ENCODE peak calls at places on chromosomes 12 and 14, in nine cellular contexts. One of them, this sample, is unnamed.

GRCh38 chr14:94180655-94181271 is 6.6 kb downstream of the PPP4R4 start:
- DNase-seq in activated CD8-positive, alpha-beta memory T cell treated with anti-CD3 and anti-CD28 coated beads, Interleukin-2, amount 50 U/mL, for 4 hours: no peak
- DNase-seq in stimulated activated CD4-positive, alpha-beta T cell treated with anti-CD3 and anti-CD28 coated beads, TNF-alpha, amount 100 ng/mL, for 24 hours: no peak
- DNase-seq in AG10803: peak
- DNase-seq in choroid plexus epithelial cell: peak
- DNase-seq in T follicular helper cell: no peak
- DNase-seq in endothelial cell: no peak
- DNase-seq in stimulated activated CD8-positive, alpha-beta memory T cell treated with anti-CD3 and anti-CD28 coated beads, Interleukin-15, amount 100 ng/mL, for 24 hours: no peak
- DNase-seq in left ventricle myocardium inferior: no peak
- DNase-seq in this sample: peak

GRCh38 chr14:100698066-100698465 is 28.6 kb upstream of the DLK1 start:
- DNase-seq in activated CD8-positive, alpha-beta memory T cell treated with anti-CD3 and anti-CD28 coated beads, Interleukin-2, amount 50 U/mL, for 4 hours: no peak
- DNase-seq in stimulated activated CD4-positive, alpha-beta T cell treated with anti-CD3 and anti-CD28 coated beads, TNF-alpha, amount 100 ng/mL, for 24 hours: no peak
- DNase-seq in AG10803: no peak
- DNase-seq in choroid plexus epithelial cell: no peak
- DNase-seq in T follicular helper cell: no peak
- DNase-seq in endothelial cell: no peak
- DNase-seq in stimulated activated CD8-positive, alpha-beta memory T cell treated with anti-CD3 and anti-CD28 coated beads, Interleukin-15, amount 100 ng/mL, for 24 hours: no peak
- DNase-seq in left ventricle myocardium inferior: no peak
- DNase-seq in this sample: no peak

GRCh38 chr14:35879654-35880249 is 53.6 kb downstream of the BRMS1L start:
- DNase-seq in activated CD8-positive, alpha-beta memory T cell treated with anti-CD3 and anti-CD28 coated beads, Interleukin-2, amount 50 U/mL, for 4 hours: no peak
- DNase-seq in stimulated activated CD4-positive, alpha-beta T cell treated with anti-CD3 and anti-CD28 coated beads, TNF-alpha, amount 100 ng/mL, for 24 hours: no peak
- DNase-seq in AG10803: peak
- DNase-seq in choroid plexus epithelial cell: peak
- DNase-seq in T follicular helper cell: no peak
- DNase-seq in endothelial cell: no peak
- DNase-seq in stimulated activated CD8-positive, alpha-beta memory T cell treated with anti-CD3 and anti-CD28 coated beads, Interleukin-15, amount 100 ng/mL, for 24 hours: no peak
- DNase-seq in left ventricle myocardium inferior: no peak
- DNase-seq in this sample: peak

GRCh38 chr12:2023365-2023764 is 19.1 kb upstream of the DCP1B start:
- DNase-seq in activated CD8-positive, alpha-beta memory T cell treated with anti-CD3 and anti-CD28 coated beads, Interleukin-2, amount 50 U/mL, for 4 hours: no peak
- DNase-seq in stimulated activated CD4-positive, alpha-beta T cell treated with anti-CD3 and anti-CD28 coated beads, TNF-alpha, amount 100 ng/mL, for 24 hours: no peak
- DNase-seq in AG10803: no peak
- DNase-seq in choroid plexus epithelial cell: no peak
- DNase-seq in T follicular helper cell: no peak
- DNase-seq in endothelial cell: peak
- DNase-seq in stimulated activated CD8-positive, alpha-beta memory T cell treated with anti-CD3 and anti-CD28 coated beads, Interleukin-15, amount 100 ng/mL, for 24 hours: no peak
- DNase-seq in left ventricle myocardium inferior: no peak
- DNase-seq in this sample: no peak

GRCh38 chr14:39034481-39035296 is 68.3 kb downstream of the SEC23A start:
- DNase-seq in activated CD8-positive, alpha-beta memory T cell treated with anti-CD3 and anti-CD28 coated beads, Interleukin-2, amount 50 U/mL, for 4 hours: no peak
- DNase-seq in stimulated activated CD4-positive, alpha-beta T cell treated with anti-CD3 and anti-CD28 coated beads, TNF-alpha, amount 100 ng/mL, for 24 hours: no peak
- DNase-seq in AG10803: no peak
- DNase-seq in choroid plexus epithelial cell: peak
- DNase-seq in T follicular helper cell: no peak
- DNase-seq in endothelial cell: peak
- DNase-seq in stimulated activated CD8-positive, alpha-beta memory T cell treated with anti-CD3 and anti-CD28 coated beads, Interleukin-15, amount 100 ng/mL, for 24 hours: no peak
- DNase-seq in left ventricle myocardium inferior: no peak
- DNase-seq in this sample: peak

GRCh38 chr12:89250648-89251047 is 101.7 kb downstream of the DUSP6 start:
- DNase-seq in activated CD8-positive, alpha-beta memory T cell treated with anti-CD3 and anti-CD28 coated beads, Interleukin-2, amount 50 U/mL, for 4 hours: no peak
- DNase-seq in stimulated activated CD4-positive, alpha-beta T cell treated with anti-CD3 and anti-CD28 coated beads, TNF-alpha, amount 100 ng/mL, for 24 hours: no peak
- DNase-seq in AG10803: no peak
- DNase-seq in choroid plexus epithelial cell: no peak
- DNase-seq in T follicular helper cell: no peak
- DNase-seq in endothelial cell: no peak
- DNase-seq in stimulated activated CD8-positive, alpha-beta memory T cell treated with anti-CD3 and anti-CD28 coated beads, Interleukin-15, amount 100 ng/mL, for 24 hours: no peak
- DNase-seq in left ventricle myocardium inferior: no peak
- DNase-seq in this sample: no peak

GRCh38 chr12:25557830-25558436 is 4.8 kb upstream of the LMNTD1 start:
- DNase-seq in activated CD8-positive, alpha-beta memory T cell treated with anti-CD3 and anti-CD28 coated beads, Interleukin-2, amount 50 U/mL, for 4 hours: no peak
- DNase-seq in stimulated activated CD4-positive, alpha-beta T cell treated with anti-CD3 and anti-CD28 coated beads, TNF-alpha, amount 100 ng/mL, for 24 hours: no peak
- DNase-seq in AG10803: peak
- DNase-seq in choroid plexus epithelial cell: peak
- DNase-seq in T follicular helper cell: no peak
- DNase-seq in endothelial cell: peak
- DNase-seq in stimulated activated CD8-positive, alpha-beta memory T cell treated with anti-CD3 and anti-CD28 coated beads, Interleukin-15, amount 100 ng/mL, for 24 hours: no peak
- DNase-seq in left ventricle myocardium inferior: no peak
- DNase-seq in this sample: peak

GRCh38 chr12:49537709-49538601 is 875 bp upstream of the KCNH3 start:
- DNase-seq in activated CD8-positive, alpha-beta memory T cell treated with anti-CD3 and anti-CD28 coated beads, Interleukin-2, amount 50 U/mL, for 4 hours: peak
- DNase-seq in stimulated activated CD4-positive, alpha-beta T cell treated with anti-CD3 and anti-CD28 coated beads, TNF-alpha, amount 100 ng/mL, for 24 hours: no peak
- DNase-seq in AG10803: no peak
- DNase-seq in choroid plexus epithelial cell: no peak
- DNase-seq in T follicular helper cell: no peak
- DNase-seq in endothelial cell: no peak
- DNase-seq in stimulated activated CD8-positive, alpha-beta memory T cell treated with anti-CD3 and anti-CD28 coated beads, Interleukin-15, amount 100 ng/mL, for 24 hours: no peak
- DNase-seq in left ventricle myocardium inferior: no peak
- DNase-seq in this sample: no peak

GRCh38 chr14:89866458-89866857 is 88.1 kb downstream of the EFCAB11 start:
- DNase-seq in activated CD8-positive, alpha-beta memory T cell treated with anti-CD3 and anti-CD28 coated beads, Interleukin-2, amount 50 U/mL, for 4 hours: no peak
- DNase-seq in stimulated activated CD4-positive, alpha-beta T cell treated with anti-CD3 and anti-CD28 coated beads, TNF-alpha, amount 100 ng/mL, for 24 hours: no peak
- DNase-seq in AG10803: no peak
- DNase-seq in choroid plexus epithelial cell: no peak
- DNase-seq in T follicular helper cell: no peak
- DNase-seq in endothelial cell: no peak
- DNase-seq in stimulated activated CD8-positive, alpha-beta memory T cell treated with anti-CD3 and anti-CD28 coated beads, Interleukin-15, amount 100 ng/mL, for 24 hours: no peak
- DNase-seq in left ventricle myocardium inferior: no peak
- DNase-seq in this sample: no peak

GRCh38 chr12:3491938-3492867 is 1.2 kb downstream of the PRMT8 start:
- DNase-seq in activated CD8-positive, alpha-beta memory T cell treated with anti-CD3 and anti-CD28 coated beads, Interleukin-2, amount 50 U/mL, for 4 hours: peak
- DNase-seq in stimulated activated CD4-positive, alpha-beta T cell treated with anti-CD3 and anti-CD28 coated beads, TNF-alpha, amount 100 ng/mL, for 24 hours: peak
- DNase-seq in AG10803: peak
- DNase-seq in choroid plexus epithelial cell: peak
- DNase-seq in T follicular helper cell: peak
- DNase-seq in endothelial cell: peak
- DNase-seq in stimulated activated CD8-positive, alpha-beta memory T cell treated with anti-CD3 and anti-CD28 coated beads, Interleukin-15, amount 100 ng/mL, for 24 hours: peak
- DNase-seq in left ventricle myocardium inferior: peak
- DNase-seq in this sample: peak

GRCh38 chr14:94285158-94285557 is 7.9 kb downstream of the SERPINA10 start:
- DNase-seq in activated CD8-positive, alpha-beta memory T cell treated with anti-CD3 and anti-CD28 coated beads, Interleukin-2, amount 50 U/mL, for 4 hours: no peak
- DNase-seq in stimulated activated CD4-positive, alpha-beta T cell treated with anti-CD3 and anti-CD28 coated beads, TNF-alpha, amount 100 ng/mL, for 24 hours: no peak
- DNase-seq in AG10803: no peak
- DNase-seq in choroid plexus epithelial cell: no peak
- DNase-seq in T follicular helper cell: no peak
- DNase-seq in endothelial cell: no peak
- DNase-seq in stimulated activated CD8-positive, alpha-beta memory T cell treated with anti-CD3 and anti-CD28 coated beads, Interleukin-15, amount 100 ng/mL, for 24 hours: no peak
- DNase-seq in left ventricle myocardium inferior: no peak
- DNase-seq in this sample: no peak

GRCh38 chr14:50954811-50955372 is 10.6 kb upstream of the PYGL start:
- DNase-seq in activated CD8-positive, alpha-beta memory T cell treated with anti-CD3 and anti-CD28 coated beads, Interleukin-2, amount 50 U/mL, for 4 hours: no peak
- DNase-seq in stimulated activated CD4-positive, alpha-beta T cell treated with anti-CD3 and anti-CD28 coated beads, TNF-alpha, amount 100 ng/mL, for 24 hours: no peak
- DNase-seq in AG10803: peak
- DNase-seq in choroid plexus epithelial cell: peak
- DNase-seq in T follicular helper cell: no peak
- DNase-seq in endothelial cell: no peak
- DNase-seq in stimulated activated CD8-positive, alpha-beta memory T cell treated with anti-CD3 and anti-CD28 coated beads, Interleukin-15, amount 100 ng/mL, for 24 hours: no peak
- DNase-seq in left ventricle myocardium inferior: no peak
- DNase-seq in this sample: peak

GRCh38 chr14:59919582-59920377 is at the start of gene LRRC9:
- DNase-seq in activated CD8-positive, alpha-beta memory T cell treated with anti-CD3 and anti-CD28 coated beads, Interleukin-2, amount 50 U/mL, for 4 hours: peak
- DNase-seq in stimulated activated CD4-positive, alpha-beta T cell treated with anti-CD3 and anti-CD28 coated beads, TNF-alpha, amount 100 ng/mL, for 24 hours: no peak
- DNase-seq in AG10803: no peak
- DNase-seq in choroid plexus epithelial cell: peak
- DNase-seq in T follicular helper cell: no peak
- DNase-seq in endothelial cell: peak
- DNase-seq in stimulated activated CD8-positive, alpha-beta memory T cell treated with anti-CD3 and anti-CD28 coated beads, Interleukin-15, amount 100 ng/mL, for 24 hours: no peak
- DNase-seq in left ventricle myocardium inferior: peak
- DNase-seq in this sample: peak

GRCh38 chr12:54975875-54976274 is 8.7 kb downstream of the TESPA1 start:
- DNase-seq in activated CD8-positive, alpha-beta memory T cell treated with anti-CD3 and anti-CD28 coated beads, Interleukin-2, amount 50 U/mL, for 4 hours: no peak
- DNase-seq in stimulated activated CD4-positive, alpha-beta T cell treated with anti-CD3 and anti-CD28 coated beads, TNF-alpha, amount 100 ng/mL, for 24 hours: no peak
- DNase-seq in AG10803: no peak
- DNase-seq in choroid plexus epithelial cell: no peak
- DNase-seq in T follicular helper cell: no peak
- DNase-seq in endothelial cell: no peak
- DNase-seq in stimulated activated CD8-positive, alpha-beta memory T cell treated with anti-CD3 and anti-CD28 coated beads, Interleukin-15, amount 100 ng/mL, for 24 hours: no peak
- DNase-seq in left ventricle myocardium inferior: no peak
- DNase-seq in this sample: no peak

GRCh38 chr14:100533647-100534485 is 53.4 kb downstream of the BEGAIN start:
- DNase-seq in activated CD8-positive, alpha-beta memory T cell treated with anti-CD3 and anti-CD28 coated beads, Interleukin-2, amount 50 U/mL, for 4 hours: peak
- DNase-seq in stimulated activated CD4-positive, alpha-beta T cell treated with anti-CD3 and anti-CD28 coated beads, TNF-alpha, amount 100 ng/mL, for 24 hours: no peak
- DNase-seq in AG10803: no peak
- DNase-seq in choroid plexus epithelial cell: no peak
- DNase-seq in T follicular helper cell: no peak
- DNase-seq in endothelial cell: no peak
- DNase-seq in stimulated activated CD8-positive, alpha-beta memory T cell treated with anti-CD3 and anti-CD28 coated beads, Interleukin-15, amount 100 ng/mL, for 24 hours: no peak
- DNase-seq in left ventricle myocardium inferior: peak
- DNase-seq in this sample: no peak

GRCh38 chr12:82842480-82842879 is 155.8 kb downstream of the TMTC2 start:
- DNase-seq in activated CD8-positive, alpha-beta memory T cell treated with anti-CD3 and anti-CD28 coated beads, Interleukin-2, amount 50 U/mL, for 4 hours: no peak
- DNase-seq in stimulated activated CD4-positive, alpha-beta T cell treated with anti-CD3 and anti-CD28 coated beads, TNF-alpha, amount 100 ng/mL, for 24 hours: no peak
- DNase-seq in AG10803: no peak
- DNase-seq in choroid plexus epithelial cell: no peak
- DNase-seq in T follicular helper cell: no peak
- DNase-seq in endothelial cell: no peak
- DNase-seq in stimulated activated CD8-positive, alpha-beta memory T cell treated with anti-CD3 and anti-CD28 coated beads, Interleukin-15, amount 100 ng/mL, for 24 hours: no peak
- DNase-seq in left ventricle myocardium inferior: no peak
- DNase-seq in this sample: no peak

GRCh38 chr12:6962285-6963015 is 8.0 kb downstream of the PHB2 start:
- DNase-seq in activated CD8-positive, alpha-beta memory T cell treated with anti-CD3 and anti-CD28 coated beads, Interleukin-2, amount 50 U/mL, for 4 hours: no peak
- DNase-seq in stimulated activated CD4-positive, alpha-beta T cell treated with anti-CD3 and anti-CD28 coated beads, TNF-alpha, amount 100 ng/mL, for 24 hours: no peak
- DNase-seq in AG10803: no peak
- DNase-seq in choroid plexus epithelial cell: no peak
- DNase-seq in T follicular helper cell: no peak
- DNase-seq in endothelial cell: no peak
- DNase-seq in stimulated activated CD8-positive, alpha-beta memory T cell treated with anti-CD3 and anti-CD28 coated beads, Interleukin-15, amount 100 ng/mL, for 24 hours: no peak
- DNase-seq in left ventricle myocardium inferior: peak
- DNase-seq in this sample: no peak

GRCh38 chr12:124361074-124361965 is 66.4 kb downstream of the RFLNA start:
- DNase-seq in activated CD8-positive, alpha-beta memory T cell treated with anti-CD3 and anti-CD28 coated beads, Interleukin-2, amount 50 U/mL, for 4 hours: no peak
- DNase-seq in stimulated activated CD4-positive, alpha-beta T cell treated with anti-CD3 and anti-CD28 coated beads, TNF-alpha, amount 100 ng/mL, for 24 hours: no peak
- DNase-seq in AG10803: peak
- DNase-seq in choroid plexus epithelial cell: no peak
- DNase-seq in T follicular helper cell: no peak
- DNase-seq in endothelial cell: no peak
- DNase-seq in stimulated activated CD8-positive, alpha-beta memory T cell treated with anti-CD3 and anti-CD28 coated beads, Interleukin-15, amount 100 ng/mL, for 24 hours: no peak
- DNase-seq in left ventricle myocardium inferior: no peak
- DNase-seq in this sample: no peak

GRCh38 chr12:12217018-12217359 is 49.9 kb downstream of the LRP6 start:
- DNase-seq in activated CD8-positive, alpha-beta memory T cell treated with anti-CD3 and anti-CD28 coated beads, Interleukin-2, amount 50 U/mL, for 4 hours: no peak
- DNase-seq in stimulated activated CD4-positive, alpha-beta T cell treated with anti-CD3 and anti-CD28 coated beads, TNF-alpha, amount 100 ng/mL, for 24 hours: no peak
- DNase-seq in AG10803: no peak
- DNase-seq in choroid plexus epithelial cell: no peak
- DNase-seq in T follicular helper cell: no peak
- DNase-seq in endothelial cell: no peak
- DNase-seq in stimulated activated CD8-positive, alpha-beta memory T cell treated with anti-CD3 and anti-CD28 coated beads, Interleukin-15, amount 100 ng/mL, for 24 hours: no peak
- DNase-seq in left ventricle myocardium inferior: no peak
- DNase-seq in this sample: no peak

GRCh38 chr12:106171117-106171750 is 32.5 kb upstream of the NUAK1 start:
- DNase-seq in activated CD8-positive, alpha-beta memory T cell treated with anti-CD3 and anti-CD28 coated beads, Interleukin-2, amount 50 U/mL, for 4 hours: no peak
- DNase-seq in stimulated activated CD4-positive, alpha-beta T cell treated with anti-CD3 and anti-CD28 coated beads, TNF-alpha, amount 100 ng/mL, for 24 hours: no peak
- DNase-seq in AG10803: peak
- DNase-seq in choroid plexus epithelial cell: no peak
- DNase-seq in T follicular helper cell: no peak
- DNase-seq in endothelial cell: no peak
- DNase-seq in stimulated activated CD8-positive, alpha-beta memory T cell treated with anti-CD3 and anti-CD28 coated beads, Interleukin-15, amount 100 ng/mL, for 24 hours: no peak
- DNase-seq in left ventricle myocardium inferior: no peak
- DNase-seq in this sample: no peak

GRCh38 chr12:67969134-67969782 is 20.0 kb upstream of the IFNG-AS1 start:
- DNase-seq in activated CD8-positive, alpha-beta memory T cell treated with anti-CD3 and anti-CD28 coated beads, Interleukin-2, amount 50 U/mL, for 4 hours: no peak
- DNase-seq in stimulated activated CD4-positive, alpha-beta T cell treated with anti-CD3 and anti-CD28 coated beads, TNF-alpha, amount 100 ng/mL, for 24 hours: no peak
- DNase-seq in AG10803: peak
- DNase-seq in choroid plexus epithelial cell: no peak
- DNase-seq in T follicular helper cell: no peak
- DNase-seq in endothelial cell: no peak
- DNase-seq in stimulated activated CD8-positive, alpha-beta memory T cell treated with anti-CD3 and anti-CD28 coated beads, Interleukin-15, amount 100 ng/mL, for 24 hours: no peak
- DNase-seq in left ventricle myocardium inferior: no peak
- DNase-seq in this sample: peak

GRCh38 chr12:47077206-47078085 is 2.0 kb upstream of the PCED1B start:
- DNase-seq in activated CD8-positive, alpha-beta memory T cell treated with anti-CD3 and anti-CD28 coated beads, Interleukin-2, amount 50 U/mL, for 4 hours: no peak
- DNase-seq in stimulated activated CD4-positive, alpha-beta T cell treated with anti-CD3 and anti-CD28 coated beads, TNF-alpha, amount 100 ng/mL, for 24 hours: no peak
- DNase-seq in AG10803: no peak
- DNase-seq in choroid plexus epithelial cell: no peak
- DNase-seq in T follicular helper cell: no peak
- DNase-seq in endothelial cell: no peak
- DNase-seq in stimulated activated CD8-positive, alpha-beta memory T cell treated with anti-CD3 and anti-CD28 coated beads, Interleukin-15, amount 100 ng/mL, for 24 hours: no peak
- DNase-seq in left ventricle myocardium inferior: no peak
- DNase-seq in this sample: no peak

GRCh38 chr14:99260652-99261551 is 11.1 kb downstream of the BCL11B start:
- DNase-seq in activated CD8-positive, alpha-beta memory T cell treated with anti-CD3 and anti-CD28 coated beads, Interleukin-2, amount 50 U/mL, for 4 hours: peak
- DNase-seq in stimulated activated CD4-positive, alpha-beta T cell treated with anti-CD3 and anti-CD28 coated beads, TNF-alpha, amount 100 ng/mL, for 24 hours: no peak
- DNase-seq in AG10803: no peak
- DNase-seq in choroid plexus epithelial cell: no peak
- DNase-seq in T follicular helper cell: peak
- DNase-seq in endothelial cell: no peak
- DNase-seq in stimulated activated CD8-positive, alpha-beta memory T cell treated with anti-CD3 and anti-CD28 coated beads, Interleukin-15, amount 100 ng/mL, for 24 hours: no peak
- DNase-seq in left ventricle myocardium inferior: no peak
- DNase-seq in this sample: no peak

GRCh38 chr12:613996-614726 is 49.1 kb downstream of the NINJ2 start:
- DNase-seq in activated CD8-positive, alpha-beta memory T cell treated with anti-CD3 and anti-CD28 coated beads, Interleukin-2, amount 50 U/mL, for 4 hours: peak
- DNase-seq in stimulated activated CD4-positive, alpha-beta T cell treated with anti-CD3 and anti-CD28 coated beads, TNF-alpha, amount 100 ng/mL, for 24 hours: no peak
- DNase-seq in AG10803: no peak
- DNase-seq in choroid plexus epithelial cell: peak
- DNase-seq in T follicular helper cell: no peak
- DNase-seq in endothelial cell: no peak
- DNase-seq in stimulated activated CD8-positive, alpha-beta memory T cell treated with anti-CD3 and anti-CD28 coated beads, Interleukin-15, amount 100 ng/mL, for 24 hours: no peak
- DNase-seq in left ventricle myocardium inferior: peak
- DNase-seq in this sample: peak

GRCh38 chr12:13000935-13001724 is 1.1 kb upstream of the HEBP1 start:
- DNase-seq in activated CD8-positive, alpha-beta memory T cell treated with anti-CD3 and anti-CD28 coated beads, Interleukin-2, amount 50 U/mL, for 4 hours: peak
- DNase-seq in stimulated activated CD4-positive, alpha-beta T cell treated with anti-CD3 and anti-CD28 coated beads, TNF-alpha, amount 100 ng/mL, for 24 hours: no peak
- DNase-seq in AG10803: peak
- DNase-seq in choroid plexus epithelial cell: peak
- DNase-seq in T follicular helper cell: no peak
- DNase-seq in endothelial cell: peak
- DNase-seq in stimulated activated CD8-positive, alpha-beta memory T cell treated with anti-CD3 and anti-CD28 coated beads, Interleukin-15, amount 100 ng/mL, for 24 hours: no peak
- DNase-seq in left ventricle myocardium inferior: peak
- DNase-seq in this sample: peak

GRCh38 chr12:11688831-11689230 is 39.4 kb downstream of the ETV6 start:
- DNase-seq in activated CD8-positive, alpha-beta memory T cell treated with anti-CD3 and anti-CD28 coated beads, Interleukin-2, amount 50 U/mL, for 4 hours: no peak
- DNase-seq in stimulated activated CD4-positive, alpha-beta T cell treated with anti-CD3 and anti-CD28 coated beads, TNF-alpha, amount 100 ng/mL, for 24 hours: no peak
- DNase-seq in AG10803: peak
- DNase-seq in choroid plexus epithelial cell: peak
- DNase-seq in T follicular helper cell: no peak
- DNase-seq in endothelial cell: no peak
- DNase-seq in stimulated activated CD8-positive, alpha-beta memory T cell treated with anti-CD3 and anti-CD28 coated beads, Interleukin-15, amount 100 ng/mL, for 24 hours: no peak
- DNase-seq in left ventricle myocardium inferior: no peak
- DNase-seq in this sample: no peak

GRCh38 chr14:101173698-101174521 is 270.4 kb upstream of the RTL1 start:
- DNase-seq in activated CD8-positive, alpha-beta memory T cell treated with anti-CD3 and anti-CD28 coated beads, Interleukin-2, amount 50 U/mL, for 4 hours: no peak
- DNase-seq in stimulated activated CD4-positive, alpha-beta T cell treated with anti-CD3 and anti-CD28 coated beads, TNF-alpha, amount 100 ng/mL, for 24 hours: no peak
- DNase-seq in AG10803: no peak
- DNase-seq in choroid plexus epithelial cell: no peak
- DNase-seq in T follicular helper cell: no peak
- DNase-seq in endothelial cell: no peak
- DNase-seq in stimulated activated CD8-positive, alpha-beta memory T cell treated with anti-CD3 and anti-CD28 coated beads, Interleukin-15, amount 100 ng/mL, for 24 hours: no peak
- DNase-seq in left ventricle myocardium inferior: no peak
- DNase-seq in this sample: no peak

GRCh38 chr12:3196488-3196887 is 119.3 kb downstream of the TSPAN9 start:
- DNase-seq in activated CD8-positive, alpha-beta memory T cell treated with anti-CD3 and anti-CD28 coated beads, Interleukin-2, amount 50 U/mL, for 4 hours: no peak
- DNase-seq in stimulated activated CD4-positive, alpha-beta T cell treated with anti-CD3 and anti-CD28 coated beads, TNF-alpha, amount 100 ng/mL, for 24 hours: no peak
- DNase-seq in AG10803: no peak
- DNase-seq in choroid plexus epithelial cell: no peak
- DNase-seq in T follicular helper cell: no peak
- DNase-seq in endothelial cell: no peak
- DNase-seq in stimulated activated CD8-positive, alpha-beta memory T cell treated with anti-CD3 and anti-CD28 coated beads, Interleukin-15, amount 100 ng/mL, for 24 hours: no peak
- DNase-seq in left ventricle myocardium inferior: no peak
- DNase-seq in this sample: no peak

GRCh38 chr12:31482816-31483215 is 108.1 kb downstream of the DENND5B start:
- DNase-seq in activated CD8-positive, alpha-beta memory T cell treated with anti-CD3 and anti-CD28 coated beads, Interleukin-2, amount 50 U/mL, for 4 hours: no peak
- DNase-seq in stimulated activated CD4-positive, alpha-beta T cell treated with anti-CD3 and anti-CD28 coated beads, TNF-alpha, amount 100 ng/mL, for 24 hours: no peak
- DNase-seq in AG10803: peak
- DNase-seq in choroid plexus epithelial cell: peak
- DNase-seq in T follicular helper cell: no peak
- DNase-seq in endothelial cell: no peak
- DNase-seq in stimulated activated CD8-positive, alpha-beta memory T cell treated with anti-CD3 and anti-CD28 coated beads, Interleukin-15, amount 100 ng/mL, for 24 hours: no peak
- DNase-seq in left ventricle myocardium inferior: no peak
- DNase-seq in this sample: peak

GRCh38 chr14:20386276-20386855 is 26.9 kb downstream of the TEP1 start:
- DNase-seq in activated CD8-positive, alpha-beta memory T cell treated with anti-CD3 and anti-CD28 coated beads, Interleukin-2, amount 50 U/mL, for 4 hours: no peak
- DNase-seq in stimulated activated CD4-positive, alpha-beta T cell treated with anti-CD3 and anti-CD28 coated beads, TNF-alpha, amount 100 ng/mL, for 24 hours: no peak
- DNase-seq in AG10803: no peak
- DNase-seq in choroid plexus epithelial cell: no peak
- DNase-seq in T follicular helper cell: no peak
- DNase-seq in endothelial cell: no peak
- DNase-seq in stimulated activated CD8-positive, alpha-beta memory T cell treated with anti-CD3 and anti-CD28 coated beads, Interleukin-15, amount 100 ng/mL, for 24 hours: no peak
- DNase-seq in left ventricle myocardium inferior: no peak
- DNase-seq in this sample: no peak

GRCh38 chr14:60768602-60769001 is 34.0 kb downstream of the MNAT1 start:
- DNase-seq in activated CD8-positive, alpha-beta memory T cell treated with anti-CD3 and anti-CD28 coated beads, Interleukin-2, amount 50 U/mL, for 4 hours: no peak
- DNase-seq in stimulated activated CD4-positive, alpha-beta T cell treated with anti-CD3 and anti-CD28 coated beads, TNF-alpha, amount 100 ng/mL, for 24 hours: no peak
- DNase-seq in AG10803: no peak
- DNase-seq in choroid plexus epithelial cell: no peak
- DNase-seq in T follicular helper cell: no peak
- DNase-seq in endothelial cell: no peak
- DNase-seq in stimulated activated CD8-positive, alpha-beta memory T cell treated with anti-CD3 and anti-CD28 coated beads, Interleukin-15, amount 100 ng/mL, for 24 hours: no peak
- DNase-seq in left ventricle myocardium inferior: no peak
- DNase-seq in this sample: no peak